ENCODE peak calls at places on chromosome 17, in nine cellular contexts. L is head of caudate nucleus; K is NCI-H510A treated with DMSO at 0.1 percent for 48 hours; M is HCT116; O is GM10248; I is nephron progenitor cell; T is activated gamma-delta T cell; E is activated T-cell treated with anti-CD3 and anti-CD28 coated beads, Interleukin-2, amount 50 U/mL, for 72 hours; Z is naive B cell. J is an unnamed sample.

GRCh38 chr17:65064452-65065019 is 8.0 kb upstream of the GNA13 start:
- DNase-seq in T (no peak), L (no peak), Z (no peak), O (no peak), M (no peak), I (no peak), E (no peak), K (peak), J (no peak)

GRCh38 chr17:16583781-16584180 is 14.8 kb upstream of the ZNF287 start:
- DNase-seq in Z (no peak), M (no peak), K (no peak), E (no peak), T (no peak), O (no peak), I (no peak), L (no peak), J (no peak)

GRCh38 chr17:67733371-67733770 is 15.6 kb downstream of the NOL11 start:
- DNase-seq in Z (no peak), M (no peak), O (no peak), K (no peak), E (no peak), I (no peak), T (no peak), L (no peak), J (no peak)

GRCh38 chr17:15782809-15783208 is 50.7 kb downstream of the TBC1D26 start:
- DNase-seq in L (peak), I (no peak), Z (no peak), O (no peak), M (no peak), K (no peak), E (no peak), T (no peak), J (peak)

GRCh38 chr17:47219621-47220475 is 10.7 kb downstream of the MYL4 start:
- DNase-seq in E (no peak), Z (no peak), T (no peak), M (no peak), O (no peak), I (no peak), L (no peak), K (no peak), J (no peak)

GRCh38 chr17:19448341-19449268 is 37.6 kb downstream of the RNF112 start:
- DNase-seq in E (no peak), O (no peak), L (peak), T (no peak), M (no peak), I (no peak), Z (no peak), K (no peak), J (no peak)

GRCh38 chr17:14381606-14382005 is 80.7 kb downstream of the HS3ST3B1 start:
- DNase-seq in L (no peak), E (no peak), I (no peak), Z (no peak), K (no peak), M (no peak), O (no peak), T (no peak), J (no peak)

GRCh38 chr17:78460951-78461944 is 82.8 kb downstream of the PGS1 start:
- DNase-seq in M (no peak), K (no peak), I (no peak), T (no peak), O (no peak), E (no peak), Z (no peak), L (no peak), J (no peak)

GRCh38 chr17:76524598-76525512 is 12.7 kb downstream of the CYGB start:
- DNase-seq in I (no peak), O (no peak), Z (no peak), K (no peak), T (no peak), L (no peak), M (no peak), E (no peak), J (peak)

GRCh38 chr17:688100-688989 is 26.3 kb downstream of the VPS53 start:
- DNase-seq in Z (no peak), T (no peak), I (no peak), K (no peak), E (no peak), O (no peak), L (no peak), M (no peak), J (no peak)

GRCh38 chr17:79752175-79752574 is 21.4 kb downstream of the ENPP7 start:
- DNase-seq in L (no peak), I (no peak), E (peak), Z (no peak), O (no peak), T (no peak), K (no peak), M (no peak), J (peak)

GRCh38 chr17:40980117-40980516 is 4.0 kb downstream of the KRT40 start:
- DNase-seq in L (no peak), E (no peak), T (no peak), K (no peak), M (no peak), O (no peak), I (no peak), Z (no peak), J (no peak)

J was measured in posterior vena cava.